ENCODE peak calls at places on chromosome 13, in six cellular contexts. B, K, A, O, N and P are unnamed samples.

GRCh38 chr13:69617587-69617986 is 490.0 kb upstream of the ATXN8OS start:
- DNase-seq in B (no peak), K (no peak), A (no peak), O (no peak), N (no peak), P (no peak)

GRCh38 chr13:66933994-66934393 is 296.1 kb downstream of the PCDH9 start:
- DNase-seq in B (no peak), K (no peak), A (peak; percentile 89), O (peak; percentile 31), N (peak; percentile 46), P (peak; percentile 22)

GRCh38 chr13:86324191-86324590 is 525.0 kb upstream of the SLITRK6 start:
- DNase-seq in B (no peak), K (no peak), A (no peak), O (no peak), N (no peak), P (no peak)

GRCh38 chr13:45297456-45298205 is 43.4 kb downstream of the TPT1 start:
- DNase-seq in B (no peak), K (no peak), A (no peak), O (no peak), N (no peak), P (no peak)

GRCh38 chr13:29935309-29935981 is 85.0 kb upstream of the UBL3 start:
- DNase-seq in B (no peak), K (no peak), A (no peak), O (no peak), N (no peak), P (no peak)

GRCh38 chr13:66689628-66690027 is 540.5 kb downstream of the PCDH9 start:
- DNase-seq in B (no peak), K (no peak), A (no peak), O (peak; percentile 60), N (no peak), P (peak; percentile 70)

GRCh38 chr13:58313219-58313618 is 681.7 kb downstream of the PCDH17 start:
- DNase-seq in B (no peak), K (no peak), A (no peak), O (no peak), N (no peak), P (no peak)

GRCh38 chr13:100075700-100076587 is 12.9 kb upstream of the PCCA start:
- DNase-seq in B (no peak), K (no peak), A (no peak), O (no peak), N (no peak), P (no peak)

GRCh38 chr13:91313103-91313502 is 34.4 kb upstream of the MIR17HG start:
- DNase-seq in B (no peak), K (no peak), A (no peak), O (peak; percentile 30), N (no peak), P (peak; percentile 38)

GRCh38 chr13:90302113-90302512 is 1045.4 kb upstream of the MIR17HG start:
- DNase-seq in B (no peak), K (no peak), A (peak; percentile 6), O (peak; percentile 90), N (no peak), P (peak; percentile 79)

GRCh38 chr13:101520672-101521071 is 68.2 kb downstream of the ITGBL1 start:
- DNase-seq in B (no peak), K (no peak), A (peak; percentile 41), O (peak; percentile 50), N (peak; percentile 15), P (peak; percentile 38)

GRCh38 chr13:93559718-93560117 is 333.1 kb downstream of the GPC6 start:
- DNase-seq in B (no peak), K (no peak), A (peak; percentile 95), O (peak; percentile 76), N (peak; percentile 33), P (peak; percentile 69)

GRCh38 chr13:80217614-80218456 is 123.1 kb downstream of the SPRY2 start:
- DNase-seq in B (no peak), K (peak; percentile 13), A (peak; percentile 37), O (peak; percentile 92), N (peak; percentile 20), P (peak; percentile 91)

GRCh38 chr13:93689333-93689732 is 462.7 kb downstream of the GPC6 start:
- DNase-seq in B (no peak), K (no peak), A (no peak), O (no peak), N (no peak), P (no peak)

GRCh38 chr13:111143875-111144540 is 28.9 kb downstream of the ARHGEF7 start:
- DNase-seq in B (no peak), K (no peak), A (no peak), O (no peak), N (no peak), P (no peak)

GRCh38 chr13:31350560-31350959 is 150.8 kb downstream of the B3GLCT start:
- DNase-seq in B (no peak), K (no peak), A (no peak), O (no peak), N (no peak), P (no peak)

DNA sequence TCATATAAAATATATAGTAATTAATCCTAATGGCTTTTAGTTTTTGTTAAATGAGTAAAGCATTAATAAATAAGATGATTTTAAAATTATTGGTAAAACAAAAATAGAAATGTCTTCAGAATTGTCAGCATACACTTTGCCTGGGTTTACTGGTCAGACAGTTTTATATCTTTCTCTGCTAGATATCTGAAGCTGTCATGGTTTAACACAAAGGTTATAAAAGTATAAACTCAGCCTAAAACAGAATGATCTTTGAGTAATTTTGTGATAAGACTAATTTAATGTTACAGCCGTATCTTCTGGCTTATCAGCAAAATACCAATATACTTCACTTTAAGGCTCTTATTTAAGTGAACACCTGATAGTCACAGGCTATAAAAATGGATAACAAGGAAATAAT is 17.8 kb upstream of the NAA16 start:
- DNase-seq in B (no peak), K (no peak), A (no peak), O (no peak), N (no peak), P (no peak)
- TF ChIP-seq CTCF in B (no peak), K (no peak), A (no peak), O (no peak), N (no peak), P (no peak)

DNA sequence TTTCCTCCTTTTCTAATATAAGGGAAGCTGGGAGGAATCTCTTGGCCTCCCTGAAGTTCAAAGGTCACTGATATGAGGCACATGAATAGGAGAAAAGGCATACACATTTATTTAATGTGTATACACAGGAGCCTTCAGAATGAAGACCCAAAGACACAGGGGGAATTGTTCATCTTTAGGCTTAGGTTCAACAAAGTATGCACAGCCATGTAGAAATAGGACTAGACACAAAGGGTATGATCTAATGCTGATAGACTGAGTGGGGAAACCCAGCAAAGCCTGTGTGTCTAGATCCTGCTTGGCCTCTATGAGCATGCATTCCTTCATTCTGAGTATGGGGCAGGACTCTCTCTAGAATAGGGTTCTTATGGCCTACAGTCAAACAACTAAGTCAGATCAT is 177.1 kb upstream of the RFC3 start:
- DNase-seq in B (no peak), K (no peak), A (no peak), O (no peak), N (no peak), P (peak; percentile 71)
- TF ChIP-seq CTCF in B (no peak), K (no peak), A (no peak), O (no peak), N (no peak), P (no peak)

DNA sequence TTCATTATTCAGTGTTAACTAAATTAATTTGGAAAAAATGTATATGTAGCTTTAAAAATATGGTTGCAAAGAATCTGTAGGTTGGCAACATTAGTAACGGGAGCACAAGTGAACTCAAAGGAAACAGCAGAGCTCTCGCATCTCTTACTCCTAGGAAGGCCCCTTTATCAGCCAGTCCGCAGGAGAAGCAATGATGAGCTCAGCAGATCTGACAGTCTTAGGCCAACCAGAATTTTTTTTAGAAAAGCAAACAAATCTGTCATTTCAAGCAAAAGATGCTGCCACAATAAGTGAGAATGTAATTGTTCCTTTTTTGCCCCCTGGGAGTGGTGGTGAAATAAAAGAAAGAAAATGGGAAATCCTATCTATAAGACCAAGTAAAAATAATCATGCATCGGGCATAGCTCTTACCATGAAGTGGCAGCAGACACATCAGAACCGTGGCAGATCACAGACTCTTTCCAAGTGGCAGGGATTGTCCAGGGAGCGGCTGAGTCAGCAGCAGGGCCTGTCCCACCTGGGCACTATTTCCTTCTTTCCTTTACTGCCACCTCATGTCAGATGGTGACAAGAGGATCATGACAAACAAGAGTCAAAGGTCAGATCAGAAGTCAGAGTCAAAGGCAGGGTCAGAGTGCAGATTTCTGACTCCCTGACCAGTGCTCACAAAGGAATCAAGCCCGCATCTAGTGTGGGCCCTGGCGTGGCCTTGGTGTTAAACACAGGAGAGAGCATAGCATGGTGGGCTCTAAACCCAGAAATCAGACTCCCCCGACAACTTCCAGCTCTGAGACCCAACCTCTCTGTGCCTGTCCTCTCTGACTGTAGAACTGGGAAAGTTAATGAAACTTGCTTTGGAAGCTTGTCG is 84.0 kb upstream of the MTIF3 start:
- DNase-seq in B (no peak), K (no peak), A (no peak), O (no peak), N (no peak), P (no peak)
- TF ChIP-seq CTCF in B (no peak), K (no peak), A (no peak), O (no peak), N (no peak), P (no peak)

DNA sequence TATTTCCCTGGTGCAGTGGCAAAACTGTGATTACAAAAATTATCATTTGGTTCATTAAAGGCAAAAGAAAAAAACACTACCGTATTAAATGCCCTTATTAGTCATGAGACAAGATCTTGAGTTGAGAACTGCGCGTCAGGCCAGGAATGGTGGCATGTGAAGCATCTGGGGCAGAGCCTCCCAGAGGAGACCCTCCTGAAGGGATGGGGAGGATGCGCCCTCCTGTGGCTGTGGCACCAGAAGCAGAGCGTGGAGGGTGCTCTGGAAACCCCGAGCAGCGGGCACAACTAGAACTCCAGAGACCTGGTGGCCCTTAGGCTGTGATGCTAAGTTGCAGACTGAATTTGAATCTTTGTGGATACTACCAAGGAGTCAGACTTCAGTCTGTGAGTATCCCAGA is 11.5 kb downstream of the CUL4A start:
- DNase-seq in B (no peak), K (no peak), A (no peak), O (no peak), N (no peak), P (peak; percentile 36)
- TF ChIP-seq CTCF in B (no peak), K (no peak), A (peak; percentile 20), O (peak; percentile 13), N (peak; percentile 48), P (peak; percentile 20)

DNA sequence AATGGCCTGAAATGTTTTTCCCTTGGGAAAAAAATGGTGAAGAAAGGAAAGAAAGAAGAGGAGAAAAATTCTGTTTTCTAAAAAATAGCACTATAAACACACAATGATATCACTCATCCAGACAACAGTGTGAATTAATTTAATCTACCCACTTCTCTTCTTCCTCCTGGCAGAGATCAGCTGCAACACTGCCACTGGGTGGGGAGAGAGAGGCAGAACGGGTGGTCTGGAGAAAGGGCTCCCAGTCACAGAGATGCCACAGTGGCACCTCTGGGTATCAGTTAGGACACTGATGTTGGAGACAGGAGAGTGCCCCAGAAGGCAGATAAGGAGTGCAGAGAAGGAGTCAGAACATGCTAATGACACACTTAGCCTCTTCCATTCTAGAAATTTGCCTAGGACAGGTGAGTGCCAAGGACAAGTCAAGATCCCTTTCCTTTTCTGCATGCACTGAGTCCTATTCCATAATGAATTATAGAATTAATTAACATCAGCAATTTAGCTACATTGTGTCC is 168.6 kb downstream of the SUCLA2 start:
- DNase-seq in B (no peak), K (no peak), A (no peak), O (no peak), N (no peak), P (no peak)
- TF ChIP-seq CTCF in B (no peak), K (no peak), A (no peak), O (no peak), N (no peak), P (no peak)

GRCh38 chr13:98142427-98143156 is at the start of gene FARP1:
- DNase-seq in B (peak; percentile 78), K (peak; percentile 79), A (peak; percentile 7), O (peak; percentile 72), N (no peak), P (peak; percentile 73)
- TF ChIP-seq CTCF in B (peak; percentile 87), K (no peak), A (peak; percentile 58), O (peak; percentile 9), N (peak; percentile 15), P (no peak)